ENCODE peak calls at places on chromosomes 13 and 19, in ten cellular contexts. G is psoas muscle; F is IMR-90; U is dorsolateral prefrontal cortex; D is MM.1S; T is brain microvascular endothelial cell; C is CD4-positive, CD25-positive, alpha-beta regulatory T cell; A is ascending aorta; Y is breast epithelium; I is H9. V is an unnamed sample.

GRCh38 chr19:51607077-51607476 is 23.1 kb downstream of the SIGLEC5 start:
- DNase-seq in G (no peak), F (no peak), U (no peak), D (peak), T (no peak), C (no peak), A (no peak), Y (no peak), I (no peak), V (no peak)

GRCh38 chr13:45658586-45659235 is 43.2 kb upstream of the ERICH6B start:
- DNase-seq in G (no peak), F (peak), U (no peak), D (no peak), T (peak), C (no peak), A (no peak), Y (no peak), I (no peak), V (no peak)

GRCh38 chr19:4717191-4717965 is 6.3 kb downstream of the DPP9 start:
- DNase-seq in G (no peak), F (peak), U (no peak), D (no peak), T (peak), C (no peak), A (no peak), Y (no peak), I (no peak), V (no peak)

GRCh38 chr13:59276436-59276835 is 887.3 kb downstream of the DIAPH3 start:
- DNase-seq in G (no peak), F (peak), U (no peak), D (no peak), T (peak), C (no peak), A (no peak), Y (no peak), I (no peak), V (no peak)

GRCh38 chr13:111411186-111411858 is 90.9 kb downstream of the TEX29 start:
- DNase-seq in G (no peak), F (no peak), U (no peak), D (no peak), T (no peak), C (no peak), A (no peak), Y (no peak), I (no peak), V (no peak)

GRCh38 chr19:51002101-51002532 is 713 bp upstream of the KLK8 start:
- DNase-seq in G (no peak), F (no peak), U (no peak), D (no peak), T (no peak), C (no peak), A (no peak), Y (no peak), I (peak), V (no peak)

GRCh38 chr19:5948697-5949564 is 29.0 kb downstream of the RANBP3 start:
- DNase-seq in G (no peak), F (no peak), U (no peak), D (no peak), T (no peak), C (no peak), A (no peak), Y (no peak), I (no peak), V (no peak)

GRCh38 chr19:31312004-31312403 is 37.2 kb downstream of the TSHZ3 start:
- DNase-seq in G (no peak), F (peak), U (no peak), D (no peak), T (peak), C (no peak), A (no peak), Y (no peak), I (no peak), V (no peak)

GRCh38 chr19:30423481-30423880 is 51.3 kb downstream of the ZNF536 start:
- DNase-seq in G (no peak), F (no peak), U (no peak), D (no peak), T (no peak), C (no peak), A (no peak), Y (no peak), I (no peak), V (no peak)

GRCh38 chr13:32728327-32728726 is 142.1 kb downstream of the PDS5B start:
- DNase-seq in G (no peak), F (no peak), U (no peak), D (no peak), T (no peak), C (no peak), A (no peak), Y (no peak), I (no peak), V (no peak)

GRCh38 chr19:45179063-45179847 is 671 bp downstream of the BLOC1S3 start:
- DNase-seq in G (peak), F (peak), U (no peak), D (peak), T (no peak), C (peak), A (no peak), Y (no peak), I (no peak), V (peak)

GRCh38 chr13:113091891-113092775 is 13.5 kb upstream of the F7 start:
- DNase-seq in G (no peak), F (no peak), U (no peak), D (no peak), T (no peak), C (no peak), A (no peak), Y (no peak), I (no peak), V (no peak)

GRCh38 chr19:29624489-29625210 is 18.6 kb downstream of the POP4 start:
- DNase-seq in G (no peak), F (peak), U (no peak), D (no peak), T (no peak), C (no peak), A (no peak), Y (no peak), I (no peak), V (no peak)

GRCh38 chr19:39430675-39431593 is 4.8 kb downstream of the RPS16 start:
- DNase-seq in G (no peak), F (peak), U (no peak), D (peak), T (peak), C (peak), A (peak), Y (no peak), I (peak), V (no peak)

GRCh38 chr13:77511552-77511951 is 24.0 kb upstream of the SCEL start:
- DNase-seq in G (no peak), F (no peak), U (no peak), D (no peak), T (no peak), C (no peak), A (no peak), Y (no peak), I (no peak), V (no peak)

GRCh38 chr19:40348961-40349507 is 539 bp downstream of the PLD3 start:
- DNase-seq in G (no peak), F (peak), U (no peak), D (peak), T (peak), C (peak), A (no peak), Y (no peak), I (no peak), V (no peak)

GRCh38 chr13:39051157-39051556 is 12.9 kb downstream of the NHLRC3 start:
- DNase-seq in G (no peak), F (peak), U (no peak), D (no peak), T (no peak), C (peak), A (no peak), Y (no peak), I (no peak), V (no peak)

GRCh38 chr19:39582891-39583625 is 19.3 kb upstream of the LGALS13 start:
- DNase-seq in G (no peak), F (no peak), U (no peak), D (no peak), T (no peak), C (no peak), A (no peak), Y (no peak), I (no peak), V (no peak)

GRCh38 chr13:76991432-76991795 is 467 bp upstream of the CLN5 start:
- DNase-seq in G (peak), F (no peak), U (no peak), D (no peak), T (no peak), C (peak), A (no peak), Y (no peak), I (no peak), V (no peak)

GRCh38 chr13:94343243-94343585 is 136.3 kb downstream of the DCT start:
- DNase-seq in G (no peak), F (peak), U (no peak), D (no peak), T (peak), C (no peak), A (peak), Y (no peak), I (no peak), V (no peak)

DNA sequence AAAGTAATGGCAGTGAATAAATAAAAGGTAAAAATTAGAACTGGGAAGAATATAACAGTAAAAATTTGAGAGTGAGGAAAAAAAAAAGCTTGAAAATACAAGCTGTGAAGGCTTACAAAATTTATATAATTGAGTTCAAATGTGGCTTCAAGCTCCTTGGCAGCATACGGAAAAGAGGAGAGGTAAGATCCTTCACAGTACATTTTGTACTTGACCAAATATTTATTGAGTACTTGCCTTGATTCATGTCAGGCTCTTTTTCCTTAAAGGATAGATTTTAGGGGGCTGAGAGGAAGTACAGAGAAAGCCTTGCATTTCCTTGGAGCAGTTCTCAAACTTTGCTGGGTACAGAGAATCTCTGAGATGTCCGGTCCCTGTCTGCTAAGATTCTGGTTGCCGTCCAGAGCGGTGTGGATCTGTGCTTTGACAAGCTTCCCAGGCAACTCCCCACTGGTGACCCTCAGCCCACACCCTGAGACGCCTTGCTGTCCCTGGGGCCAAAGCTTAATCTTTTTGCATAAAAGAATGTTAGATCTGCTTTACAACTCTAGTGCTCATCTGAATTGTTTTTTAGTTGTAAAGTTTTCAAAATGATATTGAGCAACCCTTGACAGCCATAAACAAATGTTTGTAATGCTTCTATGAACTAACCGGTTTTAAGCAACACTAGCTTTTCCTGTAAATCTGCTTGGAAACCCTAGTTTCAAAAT is 64.4 kb downstream of the DHRS12 start:
- DNase-seq in G (peak), F (no peak), U (no peak), D (no peak), T (no peak), C (no peak), A (no peak), Y (no peak), I (no peak), V (no peak)
- H3K27ac ChIP-seq in G (peak), F (no peak), U (no peak), D (no peak), T (no peak), C (no peak), A (no peak), Y (peak), I (no peak), V (no peak)

GRCh38 chr19:18666784-18667183 is 16.7 kb upstream of the CRTC1 start:
- DNase-seq in G (no peak), F (no peak), U (no peak), D (no peak), T (no peak), C (no peak), A (no peak), Y (no peak), I (no peak), V (no peak)

GRCh38 chr19:18668252-18668631 is 15.2 kb upstream of the CRTC1 start:
- DNase-seq in G (no peak), F (no peak), U (no peak), D (no peak), T (no peak), C (no peak), A (no peak), Y (no peak), I (no peak), V (no peak)

GRCh38 chr19:18667531-18668251 is 15.8 kb upstream of the CRTC1 start:
- DNase-seq in G (no peak), F (no peak), U (no peak), D (no peak), T (no peak), C (no peak), A (no peak), Y (no peak), I (no peak), V (no peak)

GRCh38 chr19:18665771-18666202 is 17.7 kb upstream of the CRTC1 start:
- DNase-seq in G (no peak), F (no peak), U (no peak), D (no peak), T (no peak), C (no peak), A (no peak), Y (no peak), I (no peak), V (no peak)

DNA sequence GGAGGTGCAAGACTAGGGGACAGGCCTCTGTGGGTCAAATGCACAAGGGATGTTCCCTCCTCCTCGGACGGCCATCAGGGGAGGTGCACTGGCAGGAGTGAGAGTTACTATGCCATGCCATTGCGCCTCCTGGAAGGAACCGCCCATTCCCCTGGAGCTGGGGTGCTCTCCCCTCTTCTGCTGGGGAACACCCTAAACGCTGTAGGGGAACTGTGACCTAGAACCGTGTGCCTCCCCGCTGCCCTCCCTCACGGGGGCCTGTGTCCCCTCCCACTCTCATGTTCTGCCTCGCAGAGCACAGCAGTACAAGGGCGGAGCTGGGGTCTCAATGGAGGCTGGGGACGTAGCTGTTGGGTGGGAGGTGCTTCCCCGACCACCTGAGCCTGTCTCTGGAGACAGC is 17.2 kb upstream of the CRTC1 start:
- DNase-seq in G (no peak), F (no peak), U (no peak), D (no peak), T (no peak), C (no peak), A (no peak), Y (no peak), I (no peak), V (no peak)
- H3K27ac ChIP-seq in G (no peak), F (no peak), U (peak), D (no peak), T (no peak), C (no peak), A (peak), Y (peak), I (no peak), V (no peak)

GRCh38 chr13:73307481-73307880 is 248.7 kb downstream of the KLF5 start:
- DNase-seq in G (no peak), F (peak), U (no peak), D (no peak), T (no peak), C (no peak), A (no peak), Y (no peak), I (no peak), V (no peak)
- H3K27ac ChIP-seq in G (no peak), F (no peak), U (no peak), D (no peak), T (no peak), C (no peak), A (no peak), Y (no peak), I (no peak), V (no peak)

GRCh38 chr13:100244431-100244830 is 155.5 kb downstream of the PCCA start:
- DNase-seq in G (no peak), F (no peak), U (no peak), D (no peak), T (no peak), C (no peak), A (no peak), Y (no peak), I (no peak), V (no peak)
- H3K27ac ChIP-seq in G (no peak), F (no peak), U (no peak), D (no peak), T (no peak), C (no peak), A (no peak), Y (no peak), I (peak), V (no peak)

DNA sequence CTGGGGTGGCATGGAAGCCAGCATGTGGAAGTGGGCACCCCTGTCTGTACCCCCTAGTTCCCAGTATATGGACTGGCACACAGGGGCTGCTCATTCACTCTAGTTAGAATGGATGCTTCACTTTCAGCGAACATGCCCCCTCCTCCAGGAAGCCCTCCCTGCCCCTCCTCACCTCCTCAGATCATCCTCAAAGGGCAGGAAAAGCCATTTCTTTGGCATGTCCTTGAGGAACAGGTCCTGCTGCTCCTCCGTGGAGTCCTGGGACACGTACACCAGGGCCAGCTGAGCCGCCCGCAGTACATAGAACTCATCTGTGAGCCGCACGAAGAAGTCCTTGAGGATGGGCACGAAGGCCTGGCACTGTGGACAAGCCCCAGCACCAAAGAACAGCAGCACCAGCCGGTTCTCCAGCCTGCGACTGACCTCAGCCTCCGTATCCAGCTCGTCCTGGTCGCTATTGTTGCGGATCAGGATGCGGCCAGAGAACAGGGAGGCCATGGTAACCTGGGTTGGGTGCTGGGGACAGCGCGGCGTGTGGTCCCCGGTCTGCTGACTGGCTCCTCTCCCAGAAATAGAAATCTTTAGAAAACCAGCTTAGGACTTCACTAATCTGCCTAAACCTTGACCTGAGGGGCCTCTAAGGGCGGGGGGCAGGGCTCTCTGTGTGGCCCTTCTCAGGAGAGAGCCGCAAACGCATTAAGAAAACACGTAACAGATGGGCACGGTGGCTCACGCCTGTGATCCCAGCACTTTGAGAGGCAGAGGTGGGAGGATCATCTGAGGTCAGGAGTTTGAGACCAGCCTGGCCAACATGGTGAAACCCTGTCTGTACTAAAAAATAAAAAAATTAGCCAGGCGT is at the start of gene NXNL1:
- DNase-seq in G (no peak), F (no peak), U (no peak), D (no peak), T (no peak), C (no peak), A (no peak), Y (no peak), I (no peak), V (no peak)
- H3K27ac ChIP-seq in G (no peak), F (no peak), U (no peak), D (no peak), T (no peak), C (no peak), A (no peak), Y (no peak), I (no peak), V (no peak)

DNA sequence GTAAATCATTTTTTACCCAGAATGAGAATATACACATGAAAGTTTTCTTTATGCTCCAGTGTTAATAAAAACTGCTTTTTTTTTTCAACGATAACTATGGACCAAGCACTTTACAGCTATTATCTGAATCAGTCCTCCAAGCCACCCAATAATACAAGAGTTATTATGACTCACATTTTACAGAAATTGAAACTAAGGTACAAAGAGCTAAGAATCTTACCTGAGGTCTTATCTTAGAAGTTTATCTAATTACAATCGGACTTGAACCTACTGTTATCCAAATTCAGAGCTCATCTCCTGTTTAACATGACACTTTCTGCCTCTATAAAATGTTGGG is 6.6 kb upstream of the FOXO1 start:
- DNase-seq in G (no peak), F (no peak), U (no peak), D (no peak), T (no peak), C (no peak), A (no peak), Y (no peak), I (no peak), V (no peak)
- H3K27ac ChIP-seq in G (peak), F (no peak), U (no peak), D (no peak), T (peak), C (no peak), A (no peak), Y (no peak), I (peak), V (no peak)

GRCh38 chr13:44092053-44092452 is 212.3 kb downstream of the LACC1 start:
- DNase-seq in G (no peak), F (no peak), U (no peak), D (no peak), T (no peak), C (no peak), A (no peak), Y (no peak), I (no peak), V (no peak)
- H3K27ac ChIP-seq in G (no peak), F (no peak), U (no peak), D (no peak), T (no peak), C (no peak), A (no peak), Y (no peak), I (no peak), V (no peak)

V was measured in substantia nigra.